ENCODE peak calls at places on chromosomes 13 and 19, in five cellular contexts. W is HFF-Myc, C is NCI-H1105, D is Ammon's horn, G is T-helper 2 cell. O is an unnamed sample.

GRCh38 chr19:41426952-41427646 is at the start of gene B3GNT8:
- DNase-seq in W (no peak), G (peak), D (no peak), C (peak), O (peak)

GRCh38 chr13:53015044-53015443 is 13.6 kb upstream of the OLFM4 start:
- DNase-seq in C (no peak), W (no peak), G (no peak), D (no peak), O (no peak)

GRCh38 chr13:97140611-97141010 is 81.5 kb upstream of the MBNL2 start:
- DNase-seq in C (no peak), D (no peak), W (no peak), G (no peak), O (no peak)

GRCh38 chr13:103883698-103884097 is 817.5 kb upstream of the SLC10A2 start:
- DNase-seq in G (no peak), W (no peak), C (no peak), D (peak), O (no peak)

GRCh38 chr13:48748681-48749080 is 95.0 kb downstream of the CYSLTR2 start:
- DNase-seq in G (no peak), W (no peak), D (no peak), C (no peak), O (no peak)

GRCh38 chr19:17680235-17680722 is 7.9 kb downstream of the UNC13A start:
- DNase-seq in C (no peak), D (peak), W (no peak), G (peak), O (peak)

GRCh38 chr19:39518975-39519374 is 4.0 kb downstream of the SELENOV start:
- DNase-seq in W (no peak), D (no peak), G (no peak), C (no peak), O (no peak)

GRCh38 chr19:7297742-7298141 is 3.5 kb upstream of the INSR start:
- DNase-seq in W (no peak), C (no peak), G (no peak), D (no peak), O (no peak)